ENCODE peak calls at places on chromosomes 16 and 17, in five cellular contexts. U, O, I, Y and A are unnamed samples.

GRCh38 chr16:569445-570254 is at the start of gene PIGQ:
- DNase-seq in Y (no peak), O (peak), U (peak), I (peak), A (peak)

GRCh38 chr17:27782791-27783206 is 17.5 kb downstream of the NOS2 start:
- DNase-seq in O (peak), U (no peak), Y (no peak), I (no peak), A (no peak)

GRCh38 chr16:66026211-66026610 is 340.3 kb upstream of the CDH5 start:
- DNase-seq in I (peak), O (peak), U (peak), Y (peak), A (peak)

GRCh38 chr16:24013733-24014645 is 178.2 kb downstream of the PRKCB start:
- DNase-seq in O (no peak), U (no peak), I (no peak), Y (no peak), A (no peak)

GRCh38 chr17:15287533-15288267 is 22.6 kb upstream of the PMP22 start:
- DNase-seq in Y (no peak), U (no peak), I (no peak), O (no peak), A (no peak)

GRCh38 chr16:72404299-72404698 is 232.3 kb upstream of the PMFBP1 start:
- DNase-seq in O (no peak), U (no peak), I (no peak), Y (no peak), A (no peak)

GRCh38 chr16:1125471-1125870 is 27.4 kb upstream of the CACNA1H start:
- DNase-seq in O (no peak), U (no peak), Y (peak), I (peak), A (no peak)

GRCh38 chr17:79556263-79556662 is 54.6 kb downstream of the RBFOX3 start:
- DNase-seq in O (no peak), I (no peak), U (no peak), Y (no peak), A (no peak)

GRCh38 chr17:33871720-33872535 is 383.2 kb upstream of the CCL2 start:
- DNase-seq in Y (no peak), I (no peak), O (no peak), U (no peak), A (no peak)

GRCh38 chr17:81365601-81366585 is 29.4 kb upstream of the BAHCC1 start:
- DNase-seq in U (no peak), O (peak), Y (no peak), I (no peak), A (no peak)

GRCh38 chr17:30323262-30323894 is 10.5 kb downstream of the TMIGD1 start:
- DNase-seq in U (no peak), Y (no peak), I (no peak), O (no peak), A (no peak)

GRCh38 chr16:49276646-49277385 is 4.8 kb downstream of the CBLN1 start:
- DNase-seq in U (peak), Y (no peak), O (no peak), I (no peak), A (no peak)

GRCh38 chr16:11296351-11296705 is 15.2 kb upstream of the PRM1 start:
- DNase-seq in O (no peak), Y (no peak), I (no peak), U (no peak), A (no peak)

GRCh38 chr16:89921131-89921698 is 1.9 kb upstream of the TUBB3 start:
- DNase-seq in I (no peak), U (peak), Y (no peak), O (no peak), A (no peak)

GRCh38 chr17:5866978-5867377 is 203.2 kb upstream of the WSCD1 start:
- DNase-seq in U (no peak), O (no peak), Y (no peak), I (no peak), A (no peak)

GRCh38 chr16:1363501-1364041 is 11.8 kb downstream of the GNPTG start:
- DNase-seq in Y (no peak), U (peak), I (peak), O (peak), A (no peak)

GRCh38 chr17:66331038-66331816 is 28.8 kb downstream of the PRKCA start:
- DNase-seq in Y (no peak), I (no peak), O (no peak), U (no peak), A (no peak)

GRCh38 chr16:16025214-16025968 is 76.0 kb downstream of the ABCC1 start:
- DNase-seq in U (no peak), I (no peak), Y (peak), O (no peak), A (no peak)

GRCh38 chr16:35207059-35207999 is 1747.9 kb downstream of the TP53TG3F start:
- DNase-seq in O (peak), I (no peak), Y (no peak), U (no peak), A (peak)

GRCh38 chr17:39627717-39628516 is 1.2 kb downstream of the PPP1R1B start:
- DNase-seq in O (no peak), Y (no peak), U (peak), I (no peak), A (no peak)

GRCh38 chr17:1111599-1112443 is 68.0 kb downstream of the ABR start:
- DNase-seq in I (no peak), U (no peak), O (peak), Y (no peak), A (peak)

GRCh38 chr17:48843172-48843900 is 12.5 kb downstream of the CALCOCO2 start:
- DNase-seq in O (no peak), I (no peak), Y (peak), U (no peak), A (no peak)

GRCh38 chr17:2982854-2983636 is 80.4 kb downstream of the OR1D5 start:
- DNase-seq in Y (no peak), I (no peak), U (no peak), O (no peak), A (peak)

GRCh38 chr16:89962754-89963498 is 14.4 kb downstream of the DEF8 start:
- DNase-seq in I (no peak), U (no peak), Y (no peak), O (no peak), A (no peak)

GRCh38 chr17:48546924-48547838 is 2.3 kb upstream of the HOXB2 start:
- DNase-seq in O (no peak), I (no peak), U (no peak), Y (no peak), A (no peak)

GRCh38 chr17:49496183-49496865 is 1.2 kb downstream of the NGFR start:
- DNase-seq in O (peak), Y (no peak), I (peak), U (peak), A (no peak)

GRCh38 chr16:5709889-5710288 is 612.3 kb upstream of the EEF2KMT start:
- DNase-seq in Y (no peak), I (peak), O (no peak), U (peak), A (no peak)

GRCh38 chr16:73232555-73233422 is 184.9 kb upstream of the ZFHX3 start:
- DNase-seq in I (no peak), U (no peak), Y (peak), O (peak), A (peak)

GRCh38 chr16:79150128-79150527 is 450.4 kb downstream of the MAF start:
- DNase-seq in I (no peak), Y (no peak), U (no peak), O (no peak), A (no peak)

GRCh38 chr17:48547839-48548686 is 3.2 kb upstream of the HOXB2 start:
- DNase-seq in U (peak), I (no peak), Y (no peak), O (no peak), A (no peak)

GRCh38 chr17:79087428-79088143 is 13.0 kb downstream of the ENGASE start:
- DNase-seq in U (peak), O (peak), I (peak), Y (peak), A (no peak)

GRCh38 chr16:361341-361871 is 8.9 kb upstream of the AXIN1 start:
- DNase-seq in I (no peak), U (peak), O (no peak), Y (no peak), A (no peak)

GRCh38 chr17:79011451-79012147 is 2.0 kb upstream of the CANT1 start:
- DNase-seq in Y (peak), O (no peak), I (no peak), U (no peak), A (no peak)

GRCh38 chr16:56257260-56257659 is 66.0 kb downstream of the GNAO1 start:
- DNase-seq in O (peak), Y (no peak), U (no peak), I (no peak), A (no peak)

GRCh38 chr16:4696905-4697866 is 3.8 kb downstream of the NUDT16L1 start:
- DNase-seq in U (no peak), Y (no peak), O (peak), I (no peak), A (no peak)

GRCh38 chr17:73546770-73547345 is 97.4 kb downstream of the SDK2 start:
- DNase-seq in Y (no peak), O (peak), I (no peak), U (peak), A (no peak)

GRCh38 chr17:28228109-28228840 is 90.7 kb upstream of the TMEM97 start:
- DNase-seq in I (peak), Y (no peak), O (peak), U (peak), A (no peak)

GRCh38 chr16:83957296-83957855 is 4.3 kb downstream of the OSGIN1 start:
- DNase-seq in I (no peak), U (no peak), O (no peak), Y (no peak), A (no peak)

GRCh38 chr16:84048306-84048705 is 5.7 kb upstream of the SLC38A8 start:
- DNase-seq in O (no peak), Y (no peak), I (no peak), U (peak), A (no peak)

GRCh38 chr16:77724174-77724573 is 1.9 kb downstream of the NUDT7 start:
- DNase-seq in O (no peak), U (no peak), Y (no peak), I (no peak), A (no peak)

GRCh38 chr16:77723108-77723514 is 797 bp downstream of the NUDT7 start:
- DNase-seq in I (peak), Y (no peak), O (peak), U (no peak), A (no peak)

GRCh38 chr16:77721752-77722314 is 481 bp upstream of the NUDT7 start:
- DNase-seq in O (no peak), U (no peak), Y (no peak), I (no peak), A (no peak)

DNA sequence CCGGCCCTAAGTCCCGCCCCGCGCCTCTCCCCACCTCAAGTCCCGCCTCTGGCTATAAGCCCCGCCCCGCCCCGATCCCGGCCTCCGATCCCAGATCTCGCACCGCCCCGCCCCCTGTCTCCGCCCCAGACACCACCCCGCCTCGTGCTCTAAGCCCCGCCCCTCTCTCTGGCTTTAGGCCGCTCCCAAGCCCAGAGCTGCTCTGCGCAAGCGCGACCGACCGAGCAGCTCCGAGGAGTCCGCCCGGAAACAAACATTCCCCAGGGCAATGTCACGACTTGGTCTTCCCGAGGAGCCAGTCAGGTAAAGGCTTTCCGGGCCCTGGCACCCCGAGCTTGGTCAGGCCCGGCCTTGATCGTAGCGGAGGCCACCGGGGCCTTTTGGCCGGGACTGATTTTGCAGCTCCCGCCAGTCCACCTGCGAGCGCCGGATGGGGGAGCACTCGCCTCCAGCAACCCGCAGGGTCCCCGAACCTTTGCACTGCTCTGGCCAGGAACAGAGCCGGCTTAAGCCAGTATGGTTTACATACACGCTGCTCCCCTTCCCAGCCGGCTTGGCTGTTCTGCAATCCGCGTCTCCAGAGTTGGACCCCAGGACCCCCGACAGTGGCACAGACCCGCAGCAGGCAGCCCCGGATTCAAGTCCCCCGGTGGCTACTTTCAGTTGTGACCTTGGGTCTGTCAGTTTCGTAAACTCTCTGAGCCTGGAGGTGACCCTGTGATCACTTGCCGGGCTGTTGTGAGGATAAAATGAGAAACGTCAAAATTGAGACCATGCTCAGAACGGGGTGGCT is at the start of gene NUDT7:
- DNase-seq in I (peak), U (peak), Y (peak), O (peak), A (peak)
- TF ChIP-seq CTCF in I (peak), U (peak), Y (peak), O (peak), A (no peak)

GRCh38 chr16:86343111-86343642 is 167.2 kb upstream of the FOXF1 start:
- DNase-seq in I (no peak), Y (peak), U (no peak), O (peak), A (peak)
- H3K27ac ChIP-seq in I (no peak), Y (no peak), U (no peak), O (no peak), A (peak)

GRCh38 chr16:87830673-87831420 is 38.5 kb downstream of the SLC7A5 start:
- DNase-seq in U (no peak), I (no peak), Y (no peak), O (no peak), A (no peak)

GRCh38 chr16:87829123-87829980 is 40.0 kb downstream of the SLC7A5 start:
- DNase-seq in Y (no peak), U (no peak), I (no peak), O (no peak), A (no peak)

GRCh38 chr16:87828071-87828971 is 41.0 kb downstream of the SLC7A5 start:
- DNase-seq in O (no peak), Y (no peak), I (no peak), U (no peak), A (no peak)

GRCh38 chr16:87831421-87832136 is 37.7 kb downstream of the SLC7A5 start:
- DNase-seq in O (no peak), I (no peak), U (no peak), Y (no peak), A (no peak)

DNA sequence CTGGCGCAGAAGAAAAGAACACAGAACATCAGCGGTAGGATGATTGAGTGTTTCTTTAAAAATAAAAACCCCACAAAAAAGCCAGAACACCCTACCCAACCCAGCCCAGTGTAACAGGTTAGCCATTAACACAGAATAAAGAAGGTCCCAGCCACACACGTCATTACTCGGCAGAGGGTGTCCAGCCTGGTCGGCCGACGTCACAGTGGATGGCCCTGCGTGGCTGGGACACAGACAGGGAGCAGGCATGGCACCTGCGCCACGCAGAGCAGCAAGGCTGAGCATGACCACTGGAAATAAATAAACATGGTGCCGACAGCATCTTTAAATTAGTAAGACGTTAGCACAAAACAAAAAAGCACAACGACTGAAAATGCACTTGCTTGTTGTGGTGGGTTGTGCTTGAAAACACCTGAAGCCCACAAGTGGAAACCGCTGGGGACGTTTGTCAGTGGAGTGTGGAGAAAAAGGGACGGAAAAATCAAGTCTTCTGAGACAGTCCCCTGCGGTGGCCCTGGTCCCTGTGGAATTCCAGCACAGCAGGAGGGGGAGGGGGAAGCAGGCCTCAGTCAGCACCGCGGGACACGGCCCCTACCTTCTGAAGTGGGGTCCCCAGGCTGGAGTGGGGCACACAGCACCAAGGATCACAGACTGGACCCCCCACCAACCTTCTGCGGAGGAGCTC is 39.2 kb downstream of the SLC7A5 start:
- DNase-seq in Y (no peak), U (no peak), I (no peak), O (no peak), A (no peak)
- H3K4me3 ChIP-seq in Y (no peak), U (no peak), I (no peak), O (no peak), A (no peak)

GRCh38 chr16:46689492-46690280 is at the start of gene ORC6:
- DNase-seq in Y (peak), I (peak), O (peak), U (peak), A (peak)
- TF ChIP-seq CTCF in Y (peak), I (peak), O (peak), U (peak), A (no peak)